ENCODE peak calls at places on chromosomes 6 and 20, in nine cellular contexts. Z is HT1080; F is stimulated activated CD8-positive, alpha-beta memory T cell treated with anti-CD3 and anti-CD28 coated beads, Interleukin-7, amount 100 ng/mL, for 4 hours; G is nucleus accumbens; X is activated gamma-delta T cell; U is astrocyte of the spinal cord; N is epithelial cell of esophagus; I is HCT116; P is T-helper 2 cell. L is an unnamed sample.

GRCh38 chr6:90251295-90251992 is 45.2 kb downstream of the BACH2 start:
- DNase-seq in Z (peak), F (no peak), G (no peak), X (no peak), U (no peak), N (peak), I (no peak), P (no peak), L (no peak)

GRCh38 chr6:108565091-108565766 is 4.5 kb downstream of the FOXO3 start:
- DNase-seq in Z (peak), F (no peak), G (no peak), X (no peak), U (peak), N (peak), I (no peak), P (peak), L (no peak)

GRCh38 chr6:128826606-128827005 is 56.3 kb upstream of the LAMA2 start:
- DNase-seq in Z (no peak), F (no peak), G (no peak), X (no peak), U (no peak), N (no peak), I (no peak), P (no peak), L (peak)

GRCh38 chr20:35768731-35769664 is 2.8 kb upstream of the PHF20 start:
- DNase-seq in Z (peak), F (no peak), G (peak), X (no peak), U (peak), N (peak), I (peak), P (no peak), L (peak)

GRCh38 chr20:58546756-58547526 is 31.7 kb upstream of the APCDD1L start:
- DNase-seq in Z (no peak), F (no peak), G (no peak), X (no peak), U (no peak), N (no peak), I (no peak), P (no peak), L (no peak)

GRCh38 chr20:22815584-22815983 is 219.5 kb upstream of the SSTR4 start:
- DNase-seq in Z (no peak), F (no peak), G (no peak), X (no peak), U (no peak), N (no peak), I (no peak), P (no peak), L (peak)

GRCh38 chr6:137729866-137730629 is 137.0 kb upstream of the TNFAIP3 start:
- DNase-seq in Z (no peak), F (no peak), G (no peak), X (no peak), U (no peak), N (peak), I (no peak), P (no peak), L (no peak)

GRCh38 chr6:49787176-49787575 is at the start of gene PGK2:
- DNase-seq in Z (peak), F (no peak), G (no peak), X (no peak), U (no peak), N (no peak), I (peak), P (no peak), L (no peak)

GRCh38 chr6:111738631-111739030 is 133.0 kb upstream of the TRAF3IP2 start:
- DNase-seq in Z (no peak), F (no peak), G (no peak), X (no peak), U (no peak), N (no peak), I (no peak), P (no peak), L (no peak)

GRCh38 chr6:33426590-33427563 is 7.0 kb downstream of the SYNGAP1 start:
- DNase-seq in Z (no peak), F (no peak), G (no peak), X (no peak), U (no peak), N (peak), I (no peak), P (peak), L (peak)

GRCh38 chr6:24458134-24458533 is 31.2 kb downstream of the GPLD1 start:
- DNase-seq in Z (no peak), F (no peak), G (no peak), X (no peak), U (no peak), N (peak), I (no peak), P (no peak), L (no peak)

GRCh38 chr20:41427833-41428232 is 61.2 kb upstream of the EMILIN3 start:
- DNase-seq in Z (no peak), F (no peak), G (no peak), X (no peak), U (no peak), N (no peak), I (no peak), P (no peak), L (no peak)

GRCh38 chr6:167966540-167966905 is 30.9 kb upstream of the KIF25 start:
- DNase-seq in Z (no peak), F (no peak), G (no peak), X (no peak), U (no peak), N (no peak), I (no peak), P (no peak), L (no peak)

GRCh38 chr20:48656661-48657211 is 171.1 kb downstream of the PREX1 start:
- DNase-seq in Z (peak), F (no peak), G (peak), X (no peak), U (no peak), N (no peak), I (peak), P (no peak), L (peak)

GRCh38 chr6:75098709-75099108 is 107.1 kb downstream of the COL12A1 start:
- DNase-seq in Z (peak), F (no peak), G (no peak), X (no peak), U (peak), N (peak), I (peak), P (no peak), L (no peak)